ENCODE peak calls at places on chromosome 1, in nine cellular contexts. One of them, this sample, is unnamed.

GRCh38 chr1:185969028-185969427 is 234.8 kb downstream of the HMCN1 start:
- DNase-seq in neural progenitor cell: no peak
- DNase-seq in esophagus muscularis mucosa: no peak
- DNase-seq in left ventricle myocardium inferior: no peak
- DNase-seq in NB4: no peak
- DNase-seq in AG04450: peak; percentile 16
- DNase-seq in AG04449: no peak
- DNase-seq in epithelial cell of esophagus: no peak
- DNase-seq in GM06990: no peak
- DNase-seq in this sample: peak; percentile 73

GRCh38 chr1:172149377-172149776 is 271.1 kb upstream of the C1orf105 start:
- DNase-seq in neural progenitor cell: no peak
- DNase-seq in esophagus muscularis mucosa: no peak
- DNase-seq in NB4: no peak
- DNase-seq in AG04450: no peak
- DNase-seq in GM06990: no peak
- DNase-seq in AG04449: no peak
- DNase-seq in left ventricle myocardium inferior: no peak
- DNase-seq in epithelial cell of esophagus: no peak
- DNase-seq in this sample: no peak

GRCh38 chr1:53380296-53380695 is 52.4 kb upstream of the LRP8 start:
- DNase-seq in AG04450: no peak
- DNase-seq in left ventricle myocardium inferior: no peak
- DNase-seq in NB4: no peak
- DNase-seq in epithelial cell of esophagus: no peak
- DNase-seq in GM06990: no peak
- DNase-seq in AG04449: no peak
- DNase-seq in neural progenitor cell: no peak
- DNase-seq in esophagus muscularis mucosa: no peak
- DNase-seq in this sample: no peak

GRCh38 chr1:55848906-55849305 is 633.7 kb upstream of the USP24 start:
- DNase-seq in AG04449: no peak
- DNase-seq in epithelial cell of esophagus: peak; percentile 39
- DNase-seq in AG04450: no peak
- DNase-seq in neural progenitor cell: peak; percentile 65
- DNase-seq in GM06990: no peak
- DNase-seq in esophagus muscularis mucosa: no peak
- DNase-seq in NB4: no peak
- DNase-seq in left ventricle myocardium inferior: no peak
- DNase-seq in this sample: peak; percentile 80

GRCh38 chr1:46582972-46583371 is 21.1 kb downstream of the MKNK1 start:
- DNase-seq in epithelial cell of esophagus: no peak
- DNase-seq in AG04450: no peak
- DNase-seq in esophagus muscularis mucosa: no peak
- DNase-seq in left ventricle myocardium inferior: peak; percentile 45
- DNase-seq in GM06990: no peak
- DNase-seq in neural progenitor cell: no peak
- DNase-seq in AG04449: no peak
- DNase-seq in NB4: no peak
- DNase-seq in this sample: no peak

GRCh38 chr1:230712470-230712942 is 1.4 kb downstream of the AGT start:
- DNase-seq in epithelial cell of esophagus: no peak
- DNase-seq in AG04449: no peak
- DNase-seq in GM06990: no peak
- DNase-seq in neural progenitor cell: no peak
- DNase-seq in left ventricle myocardium inferior: no peak
- DNase-seq in esophagus muscularis mucosa: no peak
- DNase-seq in AG04450: no peak
- DNase-seq in NB4: no peak
- DNase-seq in this sample: no peak

GRCh38 chr1:236502972-236503639 is 20.7 kb upstream of the LGALS8 start:
- DNase-seq in neural progenitor cell: peak; percentile 85
- DNase-seq in left ventricle myocardium inferior: peak; percentile 38
- DNase-seq in NB4: peak; percentile 80
- DNase-seq in epithelial cell of esophagus: peak; percentile 85
- DNase-seq in AG04449: no peak
- DNase-seq in esophagus muscularis mucosa: no peak
- DNase-seq in AG04450: peak; percentile 47
- DNase-seq in GM06990: peak; percentile 9
- DNase-seq in this sample: peak; percentile 58

GRCh38 chr1:78647238-78647637 is 2.4 kb upstream of the IFI44 start:
- DNase-seq in AG04449: no peak
- DNase-seq in left ventricle myocardium inferior: no peak
- DNase-seq in GM06990: no peak
- DNase-seq in esophagus muscularis mucosa: no peak
- DNase-seq in AG04450: no peak
- DNase-seq in NB4: no peak
- DNase-seq in neural progenitor cell: no peak
- DNase-seq in epithelial cell of esophagus: no peak
- DNase-seq in this sample: no peak

GRCh38 chr1:43994794-43995790 is 3.7 kb downstream of the CCDC24 start:
- DNase-seq in AG04450: no peak
- DNase-seq in epithelial cell of esophagus: no peak
- DNase-seq in neural progenitor cell: peak; percentile 51
- DNase-seq in AG04449: no peak
- DNase-seq in left ventricle myocardium inferior: no peak
- DNase-seq in esophagus muscularis mucosa: no peak
- DNase-seq in GM06990: no peak
- DNase-seq in NB4: peak; percentile 68
- DNase-seq in this sample: peak; percentile 47

GRCh38 chr1:51877434-51878306 is 857 bp downstream of the NRDC start:
- DNase-seq in left ventricle myocardium inferior: no peak
- DNase-seq in NB4: peak; percentile 52
- DNase-seq in epithelial cell of esophagus: peak; percentile 48
- DNase-seq in AG04449: no peak
- DNase-seq in AG04450: no peak
- DNase-seq in esophagus muscularis mucosa: no peak
- DNase-seq in neural progenitor cell: no peak
- DNase-seq in GM06990: no peak
- DNase-seq in this sample: peak; percentile 37

DNA sequence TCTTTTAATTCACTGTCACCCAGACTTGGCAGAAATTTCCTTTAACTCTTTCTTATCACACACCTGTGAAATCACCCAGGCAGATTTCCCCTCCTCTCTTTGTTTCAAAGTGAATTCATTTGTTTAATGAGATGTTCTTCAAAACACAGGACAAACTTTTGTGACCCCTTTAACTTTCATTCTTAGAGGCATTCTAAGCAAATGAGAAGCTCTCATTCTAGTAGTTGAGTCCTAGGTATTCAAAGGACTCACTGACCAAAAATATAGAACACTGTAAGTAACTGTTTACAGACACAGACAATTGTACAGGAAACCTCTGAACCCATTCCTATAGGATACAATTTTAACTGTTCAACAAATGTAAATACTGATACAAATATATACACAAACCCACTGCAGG is 16.9 kb downstream of the LRRC8C start:
- DNase-seq in GM06990: peak; percentile 22
- DNase-seq in esophagus muscularis mucosa: no peak
- DNase-seq in NB4: no peak
- DNase-seq in neural progenitor cell: no peak
- DNase-seq in AG04450: no peak
- DNase-seq in epithelial cell of esophagus: no peak
- DNase-seq in AG04449: no peak
- DNase-seq in left ventricle myocardium inferior: no peak
- DNase-seq in this sample: no peak
- H3K4me3 ChIP-seq in GM06990: no peak overlapping the region
- H3K4me3 ChIP-seq in esophagus muscularis mucosa: no peak overlapping the region
- H3K4me3 ChIP-seq in NB4: no peak overlapping the region
- H3K4me3 ChIP-seq in neural progenitor cell: no peak overlapping the region
- H3K4me3 ChIP-seq in AG04450: no peak overlapping the region
- H3K4me3 ChIP-seq in epithelial cell of esophagus: no peak overlapping the region
- H3K4me3 ChIP-seq in AG04449: no peak overlapping the region
- H3K4me3 ChIP-seq in left ventricle myocardium inferior: no peak overlapping the region
- H3K4me3 ChIP-seq in this sample: no peak overlapping the region

DNA sequence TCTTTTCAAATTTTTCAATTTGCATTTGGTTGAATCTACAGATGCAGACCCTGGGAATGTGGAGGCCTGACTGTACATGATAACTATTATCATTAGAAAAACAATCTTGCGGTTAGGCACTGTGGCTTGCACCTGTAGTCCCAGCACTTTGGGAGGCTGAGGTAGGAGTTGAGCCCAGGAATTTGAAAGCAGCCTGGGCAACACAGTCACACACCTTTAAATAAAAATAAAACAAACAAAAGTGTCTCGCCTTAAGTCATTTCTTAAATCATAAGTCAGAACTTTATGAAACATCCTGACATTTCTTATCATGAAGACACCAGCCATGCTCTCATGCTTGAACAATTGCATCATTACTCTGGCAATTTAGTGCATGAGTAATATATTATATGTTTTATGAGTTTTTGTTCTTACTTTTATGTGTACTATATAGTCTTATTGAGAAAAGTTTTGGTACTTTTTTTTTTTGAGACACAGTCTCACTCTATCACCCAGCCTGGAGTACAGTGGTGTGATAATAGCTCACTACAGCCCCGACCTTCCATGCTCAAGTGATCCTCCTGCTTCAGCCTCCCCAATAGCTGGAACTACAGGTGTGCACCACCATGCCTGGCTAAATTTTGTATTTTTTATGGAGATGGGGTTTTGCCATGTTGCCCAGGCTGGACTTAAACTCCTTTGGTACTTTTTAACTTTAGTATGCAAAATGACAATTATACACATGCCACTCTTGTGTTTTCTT is 7.8 kb downstream of the TBX19 start:
- DNase-seq in epithelial cell of esophagus: peak; percentile 65
- DNase-seq in GM06990: no peak
- DNase-seq in left ventricle myocardium inferior: no peak
- DNase-seq in neural progenitor cell: no peak
- DNase-seq in esophagus muscularis mucosa: no peak
- DNase-seq in NB4: no peak
- DNase-seq in AG04450: no peak
- DNase-seq in AG04449: no peak
- DNase-seq in this sample: peak; percentile 28
- TF ChIP-seq CTCF in epithelial cell of esophagus: no peak
- TF ChIP-seq CTCF in GM06990: no peak
- TF ChIP-seq CTCF in left ventricle myocardium inferior: no peak
- TF ChIP-seq CTCF in neural progenitor cell: no peak
- TF ChIP-seq CTCF in esophagus muscularis mucosa: no peak
- TF ChIP-seq CTCF in NB4: no peak
- TF ChIP-seq CTCF in AG04450: no peak
- TF ChIP-seq CTCF in AG04449: no peak
- TF ChIP-seq CTCF in this sample: no peak

GRCh38 chr1:2004867-2005266 is 1.3 kb upstream of the CFAP74 start:
- DNase-seq in epithelial cell of esophagus: no peak
- DNase-seq in NB4: no peak
- DNase-seq in AG04450: no peak
- DNase-seq in GM06990: no peak
- DNase-seq in left ventricle myocardium inferior: no peak
- DNase-seq in neural progenitor cell: no peak
- DNase-seq in esophagus muscularis mucosa: no peak
- DNase-seq in AG04449: no peak
- DNase-seq in this sample: no peak

GRCh38 chr1:2001773-2002411 is 1.7 kb downstream of the CFAP74 start:
- DNase-seq in NB4: no peak
- DNase-seq in GM06990: no peak
- DNase-seq in AG04449: no peak
- DNase-seq in neural progenitor cell: no peak
- DNase-seq in AG04450: no peak
- DNase-seq in left ventricle myocardium inferior: no peak
- DNase-seq in esophagus muscularis mucosa: no peak
- DNase-seq in epithelial cell of esophagus: peak; percentile 73
- DNase-seq in this sample: no peak

GRCh38 chr1:2000432-2000831 is 3.2 kb downstream of the CFAP74 start:
- DNase-seq in epithelial cell of esophagus: no peak
- DNase-seq in neural progenitor cell: no peak
- DNase-seq in AG04450: no peak
- DNase-seq in NB4: no peak
- DNase-seq in AG04449: no peak
- DNase-seq in GM06990: no peak
- DNase-seq in left ventricle myocardium inferior: no peak
- DNase-seq in esophagus muscularis mucosa: no peak
- DNase-seq in this sample: no peak

GRCh38 chr1:2000850-2001249 is 2.7 kb downstream of the CFAP74 start:
- DNase-seq in AG04450: no peak
- DNase-seq in neural progenitor cell: no peak
- DNase-seq in left ventricle myocardium inferior: no peak
- DNase-seq in GM06990: no peak
- DNase-seq in esophagus muscularis mucosa: no peak
- DNase-seq in epithelial cell of esophagus: no peak
- DNase-seq in NB4: no peak
- DNase-seq in AG04449: no peak
- DNase-seq in this sample: no peak

GRCh38 chr1:2003564-2004131 is at the start of gene CFAP74:
- DNase-seq in epithelial cell of esophagus: no peak
- DNase-seq in NB4: no peak
- DNase-seq in neural progenitor cell: peak; percentile 93
- DNase-seq in left ventricle myocardium inferior: no peak
- DNase-seq in AG04449: no peak
- DNase-seq in GM06990: no peak
- DNase-seq in esophagus muscularis mucosa: no peak
- DNase-seq in AG04450: no peak
- DNase-seq in this sample: peak; percentile 27
- H3K4me3 ChIP-seq in epithelial cell of esophagus: no peak within 1 kb of the TSS
- H3K4me3 ChIP-seq in NB4: no peak within 1 kb of the TSS
- H3K4me3 ChIP-seq in neural progenitor cell: peak within 1 kb of the TSS; percentile 39
- H3K4me3 ChIP-seq in left ventricle myocardium inferior: peak within 1 kb of the TSS; percentile 17
- H3K4me3 ChIP-seq in AG04449: no peak within 1 kb of the TSS
- H3K4me3 ChIP-seq in GM06990: no peak within 1 kb of the TSS
- H3K4me3 ChIP-seq in esophagus muscularis mucosa: no peak within 1 kb of the TSS
- H3K4me3 ChIP-seq in AG04450: peak within 1 kb of the TSS; percentile 22
- H3K4me3 ChIP-seq in this sample: no peak within 1 kb of the TSS

DNA sequence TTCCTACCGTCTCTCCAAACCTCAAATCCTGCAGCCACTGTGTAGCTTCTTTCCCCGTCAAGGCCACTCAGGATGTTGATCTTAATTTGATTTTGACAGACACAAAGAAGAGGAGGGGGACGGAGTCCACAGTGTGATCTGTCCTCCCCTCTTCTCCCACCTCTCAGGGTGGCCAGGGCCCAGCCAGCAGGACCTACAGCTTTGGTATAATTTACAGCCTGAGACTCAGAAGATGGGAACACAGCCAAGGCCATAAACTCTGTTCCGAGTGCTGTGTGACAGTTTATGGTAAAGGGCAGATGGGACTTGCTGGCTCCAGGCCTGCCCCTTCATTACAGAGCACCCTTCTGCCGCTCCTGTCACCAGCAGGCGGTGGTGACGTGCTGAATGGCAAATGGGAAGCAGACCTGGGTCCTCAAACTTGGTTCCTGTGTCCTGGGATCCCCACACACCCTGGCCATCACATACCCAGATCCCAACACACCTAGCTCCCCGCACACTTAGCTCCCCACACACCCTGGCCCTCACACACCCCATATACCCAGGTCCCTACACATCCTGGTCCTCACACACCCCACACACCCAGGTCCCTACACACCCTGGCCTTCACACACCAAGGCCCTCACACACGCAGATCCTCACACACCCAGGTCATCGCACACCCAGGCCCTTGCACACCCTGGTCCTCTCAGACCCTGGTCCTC is 71.7 kb downstream of the CD2 start:
- DNase-seq in AG04449: no peak
- DNase-seq in AG04450: no peak
- DNase-seq in GM06990: no peak
- DNase-seq in epithelial cell of esophagus: no peak
- DNase-seq in esophagus muscularis mucosa: no peak
- DNase-seq in neural progenitor cell: no peak
- DNase-seq in left ventricle myocardium inferior: no peak
- DNase-seq in NB4: no peak
- DNase-seq in this sample: no peak
- TF ChIP-seq CTCF in AG04449: no peak
- TF ChIP-seq CTCF in AG04450: no peak
- TF ChIP-seq CTCF in GM06990: no peak
- TF ChIP-seq CTCF in epithelial cell of esophagus: no peak
- TF ChIP-seq CTCF in esophagus muscularis mucosa: no peak
- TF ChIP-seq CTCF in neural progenitor cell: no peak
- TF ChIP-seq CTCF in left ventricle myocardium inferior: no peak
- TF ChIP-seq CTCF in NB4: no peak
- TF ChIP-seq CTCF in this sample: no peak

This sample was measured in fibroblast of mammary gland.